ENCODE peak calls at places on chromosomes 12 and 14, in seven cellular contexts. X, F, K, I, Y, O and S are unnamed samples.

GRCh38 chr14:102590667-102591099 is 1.8 kb upstream of the RCOR1 start:
- DNase-seq in Y (peak; percentile 59), F (peak; percentile 20), I (peak; percentile 30), K (peak; percentile 6), X (peak; percentile 36), O (no peak), S (peak; percentile 64)

GRCh38 chr14:31411218-31411727 is 9.1 kb downstream of the HEATR5A start:
- DNase-seq in O (no peak), K (no peak), F (peak; percentile 68), Y (no peak), X (no peak), I (no peak), S (peak; percentile 38)

GRCh38 chr12:28232212-28232928 is 42.1 kb downstream of the CCDC91 start:
- DNase-seq in O (no peak), I (no peak), Y (no peak), K (no peak), X (no peak), F (no peak), S (no peak)

GRCh38 chr14:29601559-29602109 is 326.0 kb downstream of the PRKD1 start:
- DNase-seq in I (peak; percentile 40), F (no peak), K (no peak), Y (no peak), O (no peak), X (no peak), S (peak; percentile 75)

GRCh38 chr14:98819867-98820206 is 452.2 kb downstream of the BCL11B start:
- DNase-seq in I (no peak), X (no peak), O (no peak), F (no peak), K (no peak), Y (no peak), S (no peak)

GRCh38 chr12:2498961-2499500 is 295.7 kb upstream of the FKBP4 start:
- DNase-seq in F (no peak), K (no peak), I (no peak), Y (no peak), O (no peak), X (peak; percentile 55), S (no peak)

GRCh38 chr12:51341259-51342007 is 5.0 kb downstream of the CELA1 start:
- DNase-seq in K (peak; percentile 72), F (peak; percentile 90), X (peak; percentile 86), O (no peak), I (peak; percentile 82), Y (peak; percentile 51), S (peak; percentile 73)

GRCh38 chr12:27289414-27289813 is 43.2 kb upstream of the BMAL2 start:
- DNase-seq in I (peak; percentile 32), F (peak; percentile 25), O (no peak), K (no peak), Y (no peak), X (no peak), S (no peak)

GRCh38 chr12:70427611-70428010 is 61.5 kb downstream of the KCNMB4 start:
- DNase-seq in K (no peak), X (no peak), F (peak; percentile 77), Y (no peak), O (no peak), I (no peak), S (peak; percentile 33)

GRCh38 chr14:95507174-95507573 is 9.3 kb downstream of the SYNE3 start:
- DNase-seq in F (peak; percentile 88), I (no peak), O (peak; percentile 91), K (no peak), X (peak; percentile 48), Y (peak; percentile 84), S (peak; percentile 97)

GRCh38 chr12:47786662-47786974 is 13.6 kb downstream of the SLC48A1 start:
- DNase-seq in I (no peak), O (peak; percentile 76), F (no peak), K (no peak), X (no peak), Y (no peak), S (no peak)

GRCh38 chr14:58731465-58732330 is 93.9 kb downstream of the DACT1 start:
- DNase-seq in Y (no peak), F (peak; percentile 89), I (no peak), X (no peak), O (no peak), K (no peak), S (peak; percentile 100)

GRCh38 chr14:66649515-66649914 is 141.6 kb downstream of the GPHN start:
- DNase-seq in Y (no peak), X (no peak), F (no peak), O (no peak), I (peak; percentile 73), K (no peak), S (no peak)

GRCh38 chr14:76782115-76782884 is 21.0 kb downstream of the VASH1 start:
- DNase-seq in I (no peak), X (no peak), F (no peak), Y (no peak), O (no peak), K (no peak), S (no peak)

GRCh38 chr14:36162267-36162666 is 14.3 kb downstream of the PTCSC3 start:
- DNase-seq in Y (no peak), X (peak; percentile 22), O (peak; percentile 66), F (no peak), K (no peak), I (no peak), S (no peak)

GRCh38 chr14:64880382-64881121 is 845 bp upstream of the SPTB start:
- DNase-seq in O (peak; percentile 83), F (peak; percentile 44), Y (peak; percentile 46), X (peak; percentile 72), K (peak; percentile 76), I (peak; percentile 50), S (no peak)

GRCh38 chr14:91349481-91350074 is 68.0 kb downstream of the CCDC88C start:
- DNase-seq in F (no peak), Y (no peak), I (no peak), X (no peak), K (peak; percentile 69), O (no peak), S (no peak)

GRCh38 chr14:58078068-58078467 is 73.9 kb downstream of the ARMH4 start:
- DNase-seq in X (no peak), K (no peak), F (peak; percentile 60), O (no peak), Y (no peak), I (peak; percentile 91), S (peak; percentile 59)

GRCh38 chr14:66359500-66359899 is 126.7 kb upstream of the CCDC196 start:
- DNase-seq in Y (no peak), F (peak; percentile 83), I (peak; percentile 70), K (no peak), O (no peak), X (no peak), S (peak; percentile 77)

GRCh38 chr12:95231190-95231589 is 13.6 kb downstream of the VEZT start:
- DNase-seq in K (no peak), Y (no peak), I (peak; percentile 16), X (no peak), O (no peak), F (peak; percentile 22), S (peak; percentile 67)

GRCh38 chr12:89756638-89757321 is 48.1 kb upstream of the ATP2B1 start:
- DNase-seq in I (no peak), F (peak; percentile 99), K (no peak), O (no peak), Y (no peak), X (peak; percentile 18), S (peak; percentile 100)

GRCh38 chr12:131895640-131896079 is 1.2 kb downstream of the ULK1 start:
- DNase-seq in F (no peak), I (no peak), X (no peak), K (no peak), Y (no peak), O (no peak), S (no peak)

GRCh38 chr12:27297576-27297975 is 35.1 kb upstream of the BMAL2 start:
- DNase-seq in I (no peak), O (no peak), X (no peak), Y (no peak), F (no peak), K (no peak), S (peak; percentile 26)

GRCh38 chr12:68565391-68565903 is 45.3 kb upstream of the RAP1B start:
- DNase-seq in X (no peak), F (peak; percentile 90), K (no peak), Y (no peak), O (no peak), I (no peak), S (peak; percentile 90)

GRCh38 chr12:78442454-78442801 is 422.1 kb upstream of the SYT1 start:
- DNase-seq in O (no peak), F (peak; percentile 81), I (no peak), K (no peak), X (no peak), Y (no peak), S (peak; percentile 66)

GRCh38 chr14:71438684-71439083 is 493.5 kb upstream of the RGS6 start:
- DNase-seq in I (no peak), F (no peak), Y (no peak), X (no peak), O (no peak), K (no peak), S (peak; percentile 67)

GRCh38 chr14:61603736-61604135 is 91.6 kb upstream of the HIF1A start:
- DNase-seq in O (no peak), X (no peak), Y (no peak), K (no peak), F (peak; percentile 45), I (no peak), S (peak; percentile 59)

GRCh38 chr12:117900561-117900960 is 68.2 kb downstream of the KSR2 start:
- DNase-seq in Y (no peak), F (no peak), O (no peak), K (no peak), I (no peak), X (no peak), S (peak; percentile 30)

GRCh38 chr12:122018457-122018856 is 3.2 kb upstream of the BCL7A start:
- DNase-seq in X (no peak), Y (no peak), I (no peak), O (no peak), K (no peak), F (no peak), S (no peak)